ENCODE peak calls at places on chromosomes 3 and 15, in nine cellular contexts. G is stimulated activated CD8-positive, alpha-beta memory T cell treated with anti-CD3 and anti-CD28 coated beads, Interleukin-4, amount 100 ng/mL, for 4 hours; C is NCI-H1092; Z is T-helper 1 cell; W is memory B cell; N is GM12865; X is WTC11; H is BJ; P is AG08395. S is an unnamed sample.

GRCh38 chr3:122679467-122680291 is 960 bp upstream of the PARP14 start:
- DNase-seq in H (no peak), X (no peak), G (no peak), C (no peak), N (peak), P (peak), Z (no peak), W (no peak), S (no peak)

GRCh38 chr3:194755689-194756459 is 70.2 kb downstream of the FAM43A start:
- DNase-seq in W (no peak), Z (no peak), C (no peak), G (no peak), H (no peak), X (no peak), P (no peak), N (no peak), S (no peak)

GRCh38 chr3:124582621-124583437 is 147.4 kb upstream of the UMPS start:
- DNase-seq in P (no peak), W (no peak), C (no peak), N (no peak), X (no peak), G (no peak), Z (no peak), H (no peak), S (peak)

GRCh38 chr15:78067328-78068241 is 9.9 kb downstream of the TBC1D2B start:
- DNase-seq in H (no peak), Z (no peak), W (no peak), P (no peak), X (peak), N (no peak), C (peak), G (no peak), S (no peak)

GRCh38 chr3:126439968-126440708 is 35.6 kb downstream of the ZXDC start:
- DNase-seq in P (no peak), X (no peak), Z (no peak), G (no peak), W (no peak), C (no peak), H (no peak), N (no peak), S (no peak)

GRCh38 chr15:69074843-69075224 is 60.3 kb downstream of the NOX5 start:
- DNase-seq in W (no peak), P (no peak), X (no peak), C (no peak), G (no peak), N (no peak), Z (no peak), H (no peak), S (no peak)

GRCh38 chr15:92981333-92981732 is 81.2 kb downstream of the CHD2 start:
- DNase-seq in Z (no peak), W (no peak), G (no peak), H (no peak), C (no peak), P (no peak), X (no peak), N (no peak), S (no peak)

GRCh38 chr15:50135123-50135541 is 16.1 kb upstream of the ATP8B4 start:
- DNase-seq in H (no peak), Z (no peak), P (no peak), N (no peak), C (no peak), X (no peak), G (no peak), W (no peak), S (peak)

GRCh38 chr3:71395927-71396695 is 187.4 kb downstream of the FOXP1 start:
- DNase-seq in G (no peak), H (no peak), P (peak), N (no peak), Z (no peak), C (no peak), X (no peak), W (no peak), S (no peak)

GRCh38 chr15:83654379-83655236 is 685 bp downstream of the ADAMTSL3 start:
- DNase-seq in W (no peak), N (no peak), C (no peak), Z (no peak), G (no peak), P (no peak), H (no peak), X (peak), S (no peak)

GRCh38 chr3:188978772-188979171 is 193.0 kb upstream of the TPRG1 start:
- DNase-seq in W (no peak), C (peak), G (no peak), Z (no peak), H (no peak), X (no peak), P (peak), N (no peak), S (peak)

GRCh38 chr3:53069422-53070068 is 23.7 kb upstream of the SFMBT1 start:
- DNase-seq in Z (no peak), H (no peak), W (no peak), X (no peak), C (no peak), G (no peak), N (no peak), P (no peak), S (no peak)

GRCh38 chr3:23612296-23612891 is 193.4 kb upstream of the UBE2E1 start:
- DNase-seq in X (no peak), N (no peak), G (no peak), W (no peak), Z (no peak), H (no peak), P (no peak), C (no peak), S (no peak)

S was measured in RCC 7860.